ENCODE peak calls at places on chromosomes 1 and 21, in five cellular contexts. T is colonic mucosa; U is naive thymus-derived CD4-positive, alpha-beta T cell; H is WERI-Rb-1; O is PC-9. M is an unnamed sample.

GRCh38 chr1:208161656-208162375 is 82.4 kb downstream of the PLXNA2 start:
- DNase-seq in O (no peak), U (no peak), H (peak; percentile 79), T (no peak), M (no peak)

GRCh38 chr1:181036107-181036843 is 2.5 kb downstream of the MR1 start:
- DNase-seq in T (no peak), O (no peak), U (no peak), H (no peak), M (no peak)

GRCh38 chr1:19758227-19758830 is 41.4 kb downstream of the TMCO4 start:
- DNase-seq in O (peak; percentile 17), T (no peak), H (peak; percentile 46), U (no peak), M (no peak)

GRCh38 chr1:45836451-45836850 is 33.0 kb downstream of the MAST2 start:
- DNase-seq in T (no peak), O (no peak), U (no peak), H (no peak), M (no peak)

GRCh38 chr1:46532498-46533178 is 18.8 kb downstream of the KNCN start:
- DNase-seq in H (no peak), U (peak; percentile 81), O (peak; percentile 68), T (peak; percentile 71), M (peak; percentile 56)

GRCh38 chr1:95509989-95510388 is 276.0 kb downstream of the RWDD3 start:
- DNase-seq in T (no peak), H (no peak), U (no peak), O (no peak), M (no peak)

GRCh38 chr21:45453308-45453950 is 48.5 kb downstream of the COL18A1 start:
- DNase-seq in U (no peak), O (no peak), H (no peak), T (no peak), M (no peak)

GRCh38 chr1:227450489-227450888 is 112.9 kb upstream of the ZNF678 start:
- DNase-seq in U (no peak), T (no peak), H (no peak), O (no peak), M (no peak)

GRCh38 chr1:24905979-24906720 is 23.9 kb downstream of the RUNX3 start:
- DNase-seq in U (peak; percentile 15), O (no peak), T (no peak), H (no peak), M (no peak)

GRCh38 chr21:34986561-34987533 is 62.3 kb downstream of the RUNX1 start:
- DNase-seq in T (no peak), U (peak; percentile 74), H (no peak), O (no peak), M (peak; percentile 83)

GRCh38 chr1:74933500-74933899 is 200.5 kb downstream of the TYW3 start:
- DNase-seq in U (no peak), O (no peak), T (no peak), H (no peak), M (no peak)

GRCh38 chr1:8134546-8135235 is 108.6 kb upstream of the ERRFI1 start:
- DNase-seq in H (no peak), O (no peak), T (no peak), U (no peak), M (no peak)

GRCh38 chr1:54409156-54410142 is 3.3 kb upstream of the SSBP3 start:
- DNase-seq in O (no peak), H (no peak), U (peak; percentile 39), T (peak; percentile 78), M (peak; percentile 16)

GRCh38 chr1:97105531-97105930 is 383.9 kb downstream of the PTBP2 start:
- DNase-seq in H (no peak), O (no peak), U (no peak), T (no peak), M (no peak)

GRCh38 chr1:62716397-62716796 is 28.2 kb upstream of the DOCK7 start:
- DNase-seq in T (no peak), U (no peak), O (no peak), H (no peak), M (no peak)

GRCh38 chr1:165137551-165138316 is 218.8 kb downstream of the LMX1A start:
- DNase-seq in T (no peak), O (no peak), H (no peak), U (no peak), M (no peak)

GRCh38 chr1:108503062-108503740 is 53.1 kb downstream of the NBPF6 start:
- DNase-seq in O (peak; percentile 79), H (no peak), U (no peak), T (no peak), M (no peak)

GRCh38 chr1:3053986-3054385 is 15.0 kb upstream of the PRDM16 start:
- DNase-seq in T (no peak), H (no peak), U (no peak), O (no peak), M (no peak)

GRCh38 chr21:25244735-25245134 is 362.5 kb downstream of the MRPL39 start:
- DNase-seq in H (no peak), T (no peak), U (no peak), O (no peak), M (no peak)

GRCh38 chr1:216523449-216524190 is 100.4 kb upstream of the USH2A start:
- DNase-seq in H (no peak), O (no peak), T (no peak), U (no peak), M (no peak)

GRCh38 chr1:204685236-204686006 is at the start of gene LRRN2:
- DNase-seq in O (peak; percentile 44), H (peak; percentile 92), U (no peak), T (peak; percentile 69), M (no peak)

GRCh38 chr1:26724118-26724517 is 28.3 kb downstream of the ARID1A start:
- DNase-seq in U (no peak), H (no peak), O (no peak), T (no peak), M (no peak)
- H3K4me3 ChIP-seq in U (no peak overlapping the region), H (peak overlapping the region; percentile 41), O (no peak overlapping the region), T (no peak overlapping the region), M (no peak overlapping the region)

GRCh38 chr21:42862123-42862475 is 17.2 kb downstream of the WDR4 start:
- DNase-seq in T (no peak), O (no peak), H (no peak), U (no peak), M (no peak)

GRCh38 chr21:42863504-42863870 is 15.9 kb downstream of the WDR4 start:
- DNase-seq in O (no peak), U (no peak), H (no peak), T (no peak), M (no peak)

GRCh38 chr21:42864286-42864685 is 15.1 kb downstream of the WDR4 start:
- DNase-seq in T (no peak), O (no peak), U (no peak), H (no peak), M (no peak)

GRCh38 chr21:42861311-42862122 is 17.8 kb downstream of the WDR4 start:
- DNase-seq in T (no peak), O (no peak), H (no peak), U (no peak), M (no peak)

DNA sequence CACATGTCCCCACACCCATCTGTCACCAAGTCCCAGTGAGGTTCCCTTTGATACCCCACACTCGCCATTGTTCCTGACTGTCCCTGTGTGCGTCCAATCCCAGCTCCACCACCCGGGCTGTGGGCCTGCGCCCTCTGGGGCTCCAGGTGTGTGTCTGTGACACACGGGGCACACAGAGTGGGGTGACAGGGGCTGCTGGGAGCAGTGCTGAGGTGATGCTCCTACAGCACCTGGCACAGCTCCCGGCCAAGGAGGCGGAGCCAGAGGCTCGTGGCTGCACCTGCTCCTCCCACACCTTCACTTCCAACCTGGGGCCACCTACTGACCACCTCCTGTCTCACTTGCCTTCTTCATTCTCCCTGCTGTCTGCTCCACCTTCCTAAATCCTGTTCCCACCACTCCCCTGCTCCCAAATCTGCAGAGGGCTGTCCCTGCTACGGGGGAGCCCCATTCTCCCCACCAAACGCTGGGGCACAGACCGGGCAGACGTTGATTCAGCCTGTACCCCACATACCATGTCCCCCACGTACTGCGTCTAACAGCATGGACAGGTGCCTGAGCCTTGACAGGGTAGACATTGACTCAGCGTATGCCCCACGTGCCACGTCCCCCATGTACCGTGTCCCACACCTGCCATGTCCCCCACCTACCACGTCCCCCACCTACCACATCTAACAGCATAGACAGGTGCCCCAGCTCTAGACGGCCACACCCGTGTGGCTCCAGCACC is 16.4 kb downstream of the WDR4 start:
- DNase-seq in O (peak; percentile 16), H (no peak), T (peak; percentile 58), U (no peak), M (no peak)
- H3K36me3 ChIP-seq in O (no peaks in the 10 kb centered on the region), H (peaks cover 86% of the 10 kb centered on the region), T (no peaks in the 10 kb centered on the region), U (no peaks in the 10 kb centered on the region), M (peaks cover 22% of the 10 kb centered on the region)

DNA sequence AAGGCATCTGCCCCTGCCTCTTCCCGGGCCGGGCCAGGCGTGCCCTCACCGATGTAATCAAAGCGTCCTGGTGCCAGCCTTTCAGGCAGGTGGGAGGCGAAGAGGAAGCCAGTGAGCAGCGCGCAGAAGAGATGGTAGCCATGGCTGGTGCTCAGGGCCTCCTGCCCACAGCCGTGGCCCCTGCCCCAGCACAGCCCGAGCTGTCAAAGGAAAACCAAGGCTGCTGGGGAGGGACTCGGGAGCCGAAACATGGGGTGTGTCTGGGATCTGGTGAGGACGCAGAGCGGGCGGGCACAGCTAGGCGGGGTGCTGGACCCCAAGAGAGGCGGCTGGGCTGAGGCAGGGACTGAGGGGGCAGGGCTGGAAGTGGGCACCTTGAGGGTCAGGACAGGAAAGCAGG is 2.7 kb downstream of the BGLAP start:
- DNase-seq in O (no peak), U (no peak), T (no peak), H (no peak), M (no peak)
- H3K4me3 ChIP-seq in O (no peak overlapping the region), U (no peak overlapping the region), T (no peak overlapping the region), H (no peak overlapping the region), M (no peak overlapping the region)

GRCh38 chr1:33005812-33006465 is 30.7 kb downstream of the AK2 start:
- DNase-seq in T (no peak), O (no peak), H (peak; percentile 28), U (no peak), M (no peak)

GRCh38 chr1:33009561-33009960 is 27.1 kb downstream of the AK2 start:
- DNase-seq in H (no peak), U (no peak), O (no peak), T (no peak), M (no peak)

GRCh38 chr1:33005117-33005811 is 31.4 kb downstream of the AK2 start:
- DNase-seq in U (no peak), T (no peak), O (no peak), H (no peak), M (no peak)

GRCh38 chr1:33008051-33008914 is 28.4 kb downstream of the AK2 start:
- DNase-seq in T (no peak), U (no peak), H (no peak), O (peak; percentile 55), M (no peak)

DNA sequence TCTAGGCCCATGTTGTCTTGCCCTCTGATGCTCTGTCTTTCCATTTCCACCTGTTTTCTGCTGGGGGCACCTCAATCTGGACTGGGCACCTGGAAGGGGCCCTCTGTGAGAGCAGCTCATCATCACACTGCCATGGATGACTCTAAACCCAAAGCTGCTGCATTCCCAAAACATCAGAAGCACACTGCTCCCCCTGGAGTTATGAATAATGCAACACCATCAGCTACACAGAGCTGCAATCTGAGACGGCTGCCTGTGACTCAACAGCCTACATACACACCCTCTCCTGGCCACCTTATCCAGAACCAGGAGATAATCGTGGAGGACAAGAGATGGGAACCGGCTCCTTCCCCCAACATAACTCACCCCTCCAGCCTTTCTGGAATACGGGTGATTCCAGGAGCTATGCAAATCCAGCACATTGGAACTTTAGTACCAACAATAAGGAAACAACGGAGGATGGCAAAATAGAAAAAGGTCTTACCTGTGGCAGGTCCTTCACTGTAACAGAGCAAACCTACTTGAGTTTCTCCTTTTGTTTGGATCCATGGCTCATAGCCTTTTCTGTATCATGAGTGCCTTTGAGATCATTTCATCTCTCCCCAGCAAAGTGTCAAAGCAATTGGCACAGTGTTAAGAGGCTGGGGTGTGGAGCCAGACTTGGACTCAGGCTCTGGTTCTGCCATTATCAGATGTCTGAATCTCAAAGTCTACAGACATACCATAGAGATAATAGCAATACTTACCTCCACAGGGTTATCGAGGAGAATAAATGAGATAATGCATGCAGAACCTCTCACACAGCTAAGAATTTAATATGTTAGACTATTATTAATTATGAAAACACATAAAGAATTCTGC is 29.3 kb downstream of the AK2 start:
- DNase-seq in T (no peak), U (no peak), O (peak; percentile 69), H (peak; percentile 46), M (no peak)
- H3K36me3 ChIP-seq in T (no peaks in the 10 kb centered on the region), U (peaks cover 20% of the 10 kb centered on the region), O (peaks cover 31% of the 10 kb centered on the region), H (peaks cover 37% of the 10 kb centered on the region), M (peaks cover 29% of the 10 kb centered on the region)